ENCODE peak calls at places on chromosomes 13 and 19, in four cellular contexts. R, Q, T and B are unnamed samples. For H3K36me3, the result is how much of the 10 kb centered on the place peaks cover.

GRCh38 chr19:34461375-34462100 is 20.0 kb upstream of the WTIP start:
- DNase-seq in T (peak), R (no peak), Q (no peak), B (no peak)

GRCh38 chr19:30224689-30225606 is 147.2 kb upstream of the ZNF536 start:
- DNase-seq in Q (no peak), R (no peak), T (peak), B (peak)

GRCh38 chr19:6587093-6587820 is 3.7 kb downstream of the CD70 start:
- DNase-seq in Q (no peak), T (peak), R (no peak), B (peak)

GRCh38 chr13:48730971-48731658 is 77.4 kb downstream of the CYSLTR2 start:
- DNase-seq in T (peak), R (no peak), Q (no peak), B (peak)

GRCh38 chr13:113951246-113951999 is 22.5 kb downstream of the C13orf46 start:
- DNase-seq in R (peak), T (peak), Q (peak), B (peak)

GRCh38 chr13:44058586-44059238 is 179.0 kb downstream of the LACC1 start:
- DNase-seq in Q (no peak), T (no peak), R (no peak), B (no peak)

GRCh38 chr13:77386880-77387606 is 60.1 kb upstream of the MYCBP2 start:
- DNase-seq in R (no peak), Q (no peak), T (peak), B (no peak)

GRCh38 chr19:11261902-11262839 is at the start of gene DOCK6:
- DNase-seq in R (peak), Q (peak), T (no peak), B (peak)

GRCh38 chr19:34474233-34474989 is 7.1 kb upstream of the WTIP start:
- DNase-seq in T (no peak), R (no peak), Q (no peak), B (no peak)

GRCh38 chr19:43731346-43731745 is 15.5 kb downstream of the IRGC start:
- DNase-seq in R (no peak), T (no peak), Q (no peak), B (no peak)
- H3K36me3 ChIP-seq in R (half or more), T (under half), Q (under half), B (under half)

GRCh38 chr19:2039082-2039958 is 11.7 kb downstream of the MKNK2 start:
- DNase-seq in T (no peak), R (no peak), Q (peak), B (no peak)
- H3K36me3 ChIP-seq in T (under half), R (half or more), Q (under half), B (under half)

DNA sequence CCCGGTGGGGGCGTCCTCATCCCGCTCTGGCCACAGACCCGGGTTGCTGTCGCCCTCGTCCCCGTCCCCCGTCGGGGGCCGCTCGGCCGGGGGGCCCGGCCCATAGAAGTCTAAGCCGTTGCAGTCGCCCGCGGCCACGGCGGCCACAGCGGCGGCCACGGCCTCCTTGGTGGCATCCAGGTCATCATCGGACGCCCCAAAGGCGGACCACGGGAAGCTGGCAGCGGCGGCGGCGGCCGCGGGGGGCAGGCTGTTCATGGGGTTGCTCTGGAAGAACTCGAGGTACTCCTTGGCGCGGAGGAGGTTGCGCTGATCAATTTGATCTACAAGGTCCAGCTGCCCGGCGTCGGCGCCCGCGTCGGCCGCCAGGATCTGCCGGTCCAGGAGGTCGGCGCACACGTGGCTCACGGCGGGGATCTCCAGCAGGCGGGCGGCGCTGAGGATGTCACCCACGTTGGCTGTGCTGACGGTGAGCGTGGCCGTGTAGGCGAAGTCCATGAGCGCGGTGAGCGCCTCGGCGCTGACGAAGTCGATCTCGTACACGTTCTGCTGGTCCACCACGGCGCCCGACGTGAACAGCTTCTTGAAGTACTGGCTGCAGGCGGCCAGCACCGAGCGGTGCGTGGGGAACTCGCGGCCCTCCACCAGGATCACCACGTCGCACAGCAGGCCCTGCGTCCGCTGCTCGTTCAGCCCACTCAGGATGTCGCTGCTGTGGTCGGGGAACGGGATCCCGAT is 12.1 kb downstream of the ZBTB7A start:
- DNase-seq in T (no peak), R (no peak), Q (peak), B (no peak)
- H3K36me3 ChIP-seq in T (under half), R (under half), Q (under half), B (under half)

DNA sequence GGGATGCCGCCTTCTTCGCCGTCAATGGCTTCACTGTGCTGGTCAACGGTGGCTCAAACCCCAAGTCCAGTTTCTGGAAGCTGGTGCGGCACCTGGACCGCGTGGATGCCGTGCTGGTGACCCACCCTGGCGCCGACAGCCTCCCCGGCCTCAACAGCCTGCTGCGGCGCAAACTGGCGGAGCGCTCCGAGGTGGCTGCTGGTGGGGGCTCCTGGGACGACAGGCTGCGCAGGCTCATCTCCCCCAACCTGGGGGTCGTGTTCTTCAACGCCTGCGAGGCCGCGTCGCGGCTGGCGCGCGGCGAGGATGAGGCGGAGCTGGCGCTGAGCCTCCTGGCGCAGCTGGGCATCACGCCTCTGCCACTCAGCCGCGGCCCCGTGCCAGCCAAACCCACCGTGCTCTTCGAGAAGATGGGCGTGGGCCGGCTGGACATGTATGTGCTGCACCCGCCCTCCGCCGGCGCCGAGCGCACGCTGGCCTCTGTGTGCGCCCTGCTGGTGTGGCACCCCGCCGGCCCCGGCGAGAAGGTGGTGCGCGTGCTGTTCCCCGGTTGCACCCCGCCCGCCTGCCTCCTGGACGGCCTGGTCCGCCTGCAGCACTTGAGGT is 7.0 kb downstream of the MAP1S start:
- DNase-seq in Q (no peak), R (no peak), T (no peak), B (peak)
- H3K36me3 ChIP-seq in Q (under half), R (half or more), T (under half), B (under half)

DNA sequence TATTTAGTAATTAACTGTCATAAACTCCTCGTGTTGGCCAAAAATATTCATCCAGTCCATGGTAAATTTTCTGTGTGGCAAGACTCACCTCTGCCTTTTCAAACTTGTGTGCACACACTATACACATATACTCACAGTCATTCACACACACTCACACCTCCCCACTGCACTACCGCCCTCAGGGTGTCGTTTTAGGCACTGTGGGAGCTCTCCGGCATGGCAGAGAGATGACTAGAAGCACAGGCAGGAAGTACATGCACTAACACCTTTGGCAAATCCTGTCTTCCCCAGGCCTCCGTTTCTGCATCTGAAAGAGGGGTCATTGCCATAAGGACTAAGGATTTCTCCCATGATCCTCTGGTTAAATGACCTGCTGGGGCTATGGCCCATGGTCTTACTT is 62.6 kb upstream of the FARP1 start:
- DNase-seq in T (no peak), R (no peak), Q (no peak), B (no peak)
- H3K36me3 ChIP-seq in T (under half), R (under half), Q (under half), B (under half)

DNA sequence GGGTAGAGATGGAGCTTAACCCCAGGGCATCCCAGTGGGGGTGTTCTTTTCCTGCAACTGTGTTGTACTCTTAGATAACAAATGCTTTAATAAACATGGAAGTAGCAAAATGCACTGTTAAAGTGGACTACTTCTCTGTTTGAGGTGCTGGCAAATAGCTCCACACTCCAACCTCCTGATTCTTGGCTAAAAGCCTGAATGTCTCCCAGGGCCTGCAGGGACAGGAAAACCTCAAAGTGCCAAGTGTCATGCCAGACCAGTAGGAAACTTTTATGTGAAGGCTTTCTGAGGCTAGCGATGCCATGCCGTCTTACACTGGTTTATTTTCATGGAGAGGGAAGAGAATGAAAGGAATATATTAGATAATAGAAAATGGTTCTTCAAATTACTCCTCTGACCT is 6.8 kb downstream of the FREM2 start:
- DNase-seq in R (no peak), Q (no peak), T (no peak), B (no peak)
- H3K36me3 ChIP-seq in R (under half), Q (under half), T (under half), B (under half)